ENCODE peak calls at places on chromosomes 1 and 21, in four cellular contexts. One of them, this sample, is unnamed.

GRCh38 chr1:10599194-10599861 is 124.6 kb downstream of the PEX14 start:
- DNase-seq in astrocyte of the cerebellum: peak; percentile 68
- DNase-seq in choroid plexus epithelial cell: peak; percentile 86
- DNase-seq in small intestine: peak; percentile 79
- DNase-seq in this sample: peak; percentile 87

GRCh38 chr1:221925947-221926346 is 184.1 kb upstream of the DUSP10 start:
- DNase-seq in astrocyte of the cerebellum: no peak
- DNase-seq in choroid plexus epithelial cell: no peak
- DNase-seq in small intestine: no peak
- DNase-seq in this sample: no peak

GRCh38 chr1:60281360-60281932 is 207.9 kb upstream of the C1orf87 start:
- DNase-seq in astrocyte of the cerebellum: peak; percentile 55
- DNase-seq in choroid plexus epithelial cell: peak; percentile 94
- DNase-seq in small intestine: peak; percentile 49
- DNase-seq in this sample: peak; percentile 89

GRCh38 chr1:156115514-156116374 is 1.2 kb downstream of the LMNA start:
- DNase-seq in astrocyte of the cerebellum: no peak
- DNase-seq in choroid plexus epithelial cell: peak; percentile 72
- DNase-seq in small intestine: peak; percentile 79
- DNase-seq in this sample: peak; percentile 53

GRCh38 chr1:96918406-96918805 is 196.8 kb downstream of the PTBP2 start:
- DNase-seq in astrocyte of the cerebellum: peak; percentile 92
- DNase-seq in choroid plexus epithelial cell: peak; percentile 84
- DNase-seq in small intestine: no peak
- DNase-seq in this sample: no peak

GRCh38 chr21:15742694-15743093 is 12.9 kb downstream of the USP25 start:
- DNase-seq in astrocyte of the cerebellum: no peak
- DNase-seq in choroid plexus epithelial cell: no peak
- DNase-seq in small intestine: no peak
- DNase-seq in this sample: no peak

GRCh38 chr1:159177273-159177907 is 6.0 kb downstream of the CADM3 start:
- DNase-seq in astrocyte of the cerebellum: peak; percentile 80
- DNase-seq in choroid plexus epithelial cell: peak; percentile 76
- DNase-seq in small intestine: peak; percentile 29
- DNase-seq in this sample: peak; percentile 89

GRCh38 chr1:109658533-109659051 is 2.7 kb downstream of the GSTM4 start:
- DNase-seq in astrocyte of the cerebellum: no peak
- DNase-seq in choroid plexus epithelial cell: no peak
- DNase-seq in small intestine: no peak
- DNase-seq in this sample: no peak

GRCh38 chr1:228065543-228066347 is 16.8 kb upstream of the ARF1 start:
- DNase-seq in astrocyte of the cerebellum: no peak
- DNase-seq in choroid plexus epithelial cell: no peak
- DNase-seq in small intestine: no peak
- DNase-seq in this sample: no peak

GRCh38 chr1:172827301-172827700 is 168.4 kb downstream of the FASLG start:
- DNase-seq in astrocyte of the cerebellum: no peak
- DNase-seq in choroid plexus epithelial cell: no peak
- DNase-seq in small intestine: peak; percentile 4
- DNase-seq in this sample: no peak

GRCh38 chr1:175146535-175147213 is 45.9 kb downstream of the KIAA0040 start:
- DNase-seq in astrocyte of the cerebellum: peak; percentile 11
- DNase-seq in choroid plexus epithelial cell: peak; percentile 64
- DNase-seq in small intestine: peak; percentile 54
- DNase-seq in this sample: peak; percentile 67

GRCh38 chr1:193553562-193553961 is 367.1 kb upstream of the B3GALT2 start:
- DNase-seq in astrocyte of the cerebellum: no peak
- DNase-seq in choroid plexus epithelial cell: no peak
- DNase-seq in small intestine: peak; percentile 76
- DNase-seq in this sample: no peak

GRCh38 chr1:170634819-170635410 is 29.0 kb upstream of the PRRX1 start:
- DNase-seq in astrocyte of the cerebellum: no peak
- DNase-seq in choroid plexus epithelial cell: no peak
- DNase-seq in small intestine: no peak
- DNase-seq in this sample: peak; percentile 31

GRCh38 chr21:16533692-16534407 is 804.1 kb downstream of the USP25 start:
- DNase-seq in astrocyte of the cerebellum: no peak
- DNase-seq in choroid plexus epithelial cell: no peak
- DNase-seq in small intestine: peak; percentile 0
- DNase-seq in this sample: no peak

GRCh38 chr1:59266180-59266926 is 30.5 kb upstream of the FGGY start:
- DNase-seq in astrocyte of the cerebellum: no peak
- DNase-seq in choroid plexus epithelial cell: no peak
- DNase-seq in small intestine: no peak
- DNase-seq in this sample: no peak

GRCh38 chr1:90704817-90705216 is 12.3 kb downstream of the BARHL2 start:
- DNase-seq in astrocyte of the cerebellum: no peak
- DNase-seq in choroid plexus epithelial cell: no peak
- DNase-seq in small intestine: no peak
- DNase-seq in this sample: no peak

GRCh38 chr1:183580281-183580682 is 10.0 kb downstream of the NCF2 start:
- DNase-seq in astrocyte of the cerebellum: no peak
- DNase-seq in choroid plexus epithelial cell: peak; percentile 48
- DNase-seq in small intestine: no peak
- DNase-seq in this sample: peak; percentile 43

GRCh38 chr21:44516342-44516741 is 23.7 kb downstream of the KRTAP10-1 start:
- DNase-seq in astrocyte of the cerebellum: no peak
- DNase-seq in choroid plexus epithelial cell: no peak
- DNase-seq in small intestine: no peak
- DNase-seq in this sample: no peak

GRCh38 chr21:39799178-39799577 is 54.2 kb downstream of the IGSF5 start:
- DNase-seq in astrocyte of the cerebellum: no peak
- DNase-seq in choroid plexus epithelial cell: no peak
- DNase-seq in small intestine: no peak
- DNase-seq in this sample: no peak

GRCh38 chr1:37890378-37891014 is 31.1 kb upstream of the MTF1 start:
- DNase-seq in astrocyte of the cerebellum: peak; percentile 23
- DNase-seq in choroid plexus epithelial cell: peak; percentile 74
- DNase-seq in small intestine: peak; percentile 47
- DNase-seq in this sample: peak; percentile 66

GRCh38 chr1:57422271-57423134 is 1.4 kb downstream of the DAB1 start:
- DNase-seq in astrocyte of the cerebellum: no peak
- DNase-seq in choroid plexus epithelial cell: peak; percentile 21
- DNase-seq in small intestine: no peak
- DNase-seq in this sample: peak; percentile 21

GRCh38 chr1:33898933-33899332 is 35.1 kb downstream of the HMGB4 start:
- DNase-seq in astrocyte of the cerebellum: no peak
- DNase-seq in choroid plexus epithelial cell: no peak
- DNase-seq in small intestine: no peak
- DNase-seq in this sample: no peak

GRCh38 chr1:53025034-53025777 is 36.8 kb upstream of the PODN start:
- DNase-seq in astrocyte of the cerebellum: no peak
- DNase-seq in choroid plexus epithelial cell: peak; percentile 89
- DNase-seq in small intestine: peak; percentile 85
- DNase-seq in this sample: peak; percentile 65

GRCh38 chr1:97630281-97630680 is 290.6 kb downstream of the DPYD start:
- DNase-seq in astrocyte of the cerebellum: no peak
- DNase-seq in choroid plexus epithelial cell: no peak
- DNase-seq in small intestine: no peak
- DNase-seq in this sample: no peak

GRCh38 chr1:155006601-155007101 is 4.0 kb downstream of the ZBTB7B start:
- DNase-seq in astrocyte of the cerebellum: no peak
- DNase-seq in choroid plexus epithelial cell: peak; percentile 56
- DNase-seq in small intestine: no peak
- DNase-seq in this sample: no peak

GRCh38 chr1:244653439-244654283 is 735 bp downstream of the DESI2 start:
- DNase-seq in astrocyte of the cerebellum: no peak
- DNase-seq in choroid plexus epithelial cell: peak; percentile 33
- DNase-seq in small intestine: peak; percentile 37
- DNase-seq in this sample: peak; percentile 42

GRCh38 chr1:184465489-184466146 is 78.8 kb downstream of the C1orf21 start:
- DNase-seq in astrocyte of the cerebellum: no peak
- DNase-seq in choroid plexus epithelial cell: peak; percentile 50
- DNase-seq in small intestine: no peak
- DNase-seq in this sample: no peak

GRCh38 chr1:9260086-9260766 is 25.7 kb downstream of the H6PD start:
- DNase-seq in astrocyte of the cerebellum: no peak
- DNase-seq in choroid plexus epithelial cell: no peak
- DNase-seq in small intestine: no peak
- DNase-seq in this sample: no peak

GRCh38 chr1:221631551-221631950 is 110.3 kb downstream of the DUSP10 start:
- DNase-seq in astrocyte of the cerebellum: no peak
- DNase-seq in choroid plexus epithelial cell: no peak
- DNase-seq in small intestine: no peak
- DNase-seq in this sample: no peak

GRCh38 chr1:41758904-41759548 is 159.7 kb downstream of the HIVEP3 start:
- DNase-seq in astrocyte of the cerebellum: peak; percentile 45
- DNase-seq in choroid plexus epithelial cell: peak; percentile 80
- DNase-seq in small intestine: no peak
- DNase-seq in this sample: peak; percentile 84

GRCh38 chr1:212035123-212035834 is at the start of the genes DTL and INTS7:
- DNase-seq in astrocyte of the cerebellum: peak; percentile 98
- DNase-seq in choroid plexus epithelial cell: peak; percentile 99
- DNase-seq in small intestine: peak; percentile 100
- DNase-seq in this sample: peak; percentile 99

GRCh38 chr21:38249256-38249655 is 7.5 kb upstream of the KCNJ15 start:
- DNase-seq in astrocyte of the cerebellum: no peak
- DNase-seq in choroid plexus epithelial cell: no peak
- DNase-seq in small intestine: no peak
- DNase-seq in this sample: no peak

GRCh38 chr1:87794788-87795614 is 466.3 kb downstream of the LMO4 start:
- DNase-seq in astrocyte of the cerebellum: peak; percentile 43
- DNase-seq in choroid plexus epithelial cell: peak; percentile 79
- DNase-seq in small intestine: peak; percentile 88
- DNase-seq in this sample: peak; percentile 85

GRCh38 chr1:27627051-27627450 is 7.9 kb downstream of the FGR start:
- DNase-seq in astrocyte of the cerebellum: no peak
- DNase-seq in choroid plexus epithelial cell: no peak
- DNase-seq in small intestine: no peak
- DNase-seq in this sample: no peak

GRCh38 chr1:22469219-22469618 is 17.6 kb downstream of the ZBTB40 start:
- DNase-seq in astrocyte of the cerebellum: no peak
- DNase-seq in choroid plexus epithelial cell: no peak
- DNase-seq in small intestine: peak; percentile 10
- DNase-seq in this sample: no peak
- H3K4me3 ChIP-seq in astrocyte of the cerebellum: no peak overlapping the region
- H3K4me3 ChIP-seq in choroid plexus epithelial cell: no peak overlapping the region
- H3K4me3 ChIP-seq in small intestine: no peak overlapping the region
- H3K4me3 ChIP-seq in this sample: no peak overlapping the region

GRCh38 chr1:111271464-111271801 is 19.2 kb upstream of the CHIA start:
- DNase-seq in astrocyte of the cerebellum: no peak
- DNase-seq in choroid plexus epithelial cell: no peak
- DNase-seq in small intestine: no peak
- DNase-seq in this sample: no peak
- H3K4me3 ChIP-seq in astrocyte of the cerebellum: no peak overlapping the region
- H3K4me3 ChIP-seq in choroid plexus epithelial cell: no peak overlapping the region
- H3K4me3 ChIP-seq in small intestine: no peak overlapping the region
- H3K4me3 ChIP-seq in this sample: no peak overlapping the region

GRCh38 chr1:66446261-66447001 is 87.5 kb upstream of the SGIP1 start:
- DNase-seq in astrocyte of the cerebellum: peak; percentile 70
- DNase-seq in choroid plexus epithelial cell: peak; percentile 86
- DNase-seq in small intestine: peak; percentile 63
- DNase-seq in this sample: peak; percentile 69
- H3K4me3 ChIP-seq in astrocyte of the cerebellum: no peak overlapping the region
- H3K4me3 ChIP-seq in choroid plexus epithelial cell: no peak overlapping the region
- H3K4me3 ChIP-seq in small intestine: no peak overlapping the region
- H3K4me3 ChIP-seq in this sample: no peak overlapping the region

DNA sequence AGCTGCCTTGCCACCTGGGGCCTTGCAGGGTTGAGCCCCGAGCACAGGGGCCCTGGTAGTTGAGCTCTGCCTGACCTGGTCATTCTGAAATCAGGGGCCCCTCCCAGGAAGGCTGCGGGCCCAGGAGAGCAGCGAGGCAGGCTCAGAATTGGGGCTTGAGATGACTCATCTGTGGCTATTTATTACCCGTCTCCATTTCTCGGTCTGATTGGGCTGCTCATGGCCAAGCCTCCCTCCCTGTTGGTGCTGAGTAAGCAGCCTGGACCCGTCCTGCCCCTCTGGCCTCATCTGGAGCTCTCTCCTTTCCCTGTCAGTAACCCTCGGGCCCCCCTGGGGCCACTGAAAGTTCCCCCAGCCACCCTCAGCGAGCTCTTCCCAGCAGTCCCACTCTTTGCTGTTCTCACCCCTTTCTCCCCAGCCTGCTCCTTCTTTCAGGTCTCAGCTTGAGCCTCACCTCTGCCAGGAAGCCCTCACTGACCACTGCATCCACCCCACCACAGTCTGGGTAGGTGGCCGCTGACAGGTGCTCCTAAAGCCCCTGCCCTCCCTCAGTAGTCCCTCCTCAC is 11.0 kb upstream of the TNFRSF8 start:
- DNase-seq in astrocyte of the cerebellum: peak; percentile 47
- DNase-seq in choroid plexus epithelial cell: peak; percentile 87
- DNase-seq in small intestine: peak; percentile 37
- DNase-seq in this sample: peak; percentile 83
- H3K4me3 ChIP-seq in astrocyte of the cerebellum: no peak overlapping the region
- H3K4me3 ChIP-seq in choroid plexus epithelial cell: no peak overlapping the region
- H3K4me3 ChIP-seq in small intestine: no peak overlapping the region
- H3K4me3 ChIP-seq in this sample: no peak overlapping the region